ENCODE peak calls at places on chromosomes 4 and X, in nine cellular contexts. I, M, X, N, G, E, S, T and Y are unnamed samples.
A peak's percentile ranks its signal among the peaks of the same experiment; 100 is the strongest.

GRCh38 chr4:98659106-98659592 is 738 bp upstream of the TSPAN5 start:
- DNase-seq in I (no peak), E (no peak), S (no peak), N (no peak), G (no peak), T (peak; percentile 25), X (peak; percentile 35), M (peak; percentile 47), Y (no peak)

GRCh38 chrX:133850414-133850813 is 135.0 kb downstream of the GPC3 start:
- DNase-seq in N (no peak), T (no peak), I (no peak), S (no peak), X (no peak), G (no peak), E (no peak), M (no peak), Y (no peak)

GRCh38 chr4:6056976-6057766 is 38.9 kb upstream of the C4orf50 start:
- DNase-seq in G (no peak), E (no peak), T (no peak), X (no peak), N (no peak), S (peak; percentile 50), I (no peak), M (no peak), Y (no peak)

GRCh38 chr4:101597204-101597603 is 193.3 kb upstream of the BANK1 start:
- DNase-seq in M (no peak), I (peak; percentile 9), S (no peak), N (no peak), X (no peak), T (no peak), E (no peak), G (no peak), Y (no peak)

GRCh38 chr4:109015413-109015810 is 252.6 kb upstream of the ETNPPL start:
- DNase-seq in G (no peak), N (no peak), T (no peak), E (no peak), S (no peak), I (no peak), M (no peak), X (no peak), Y (no peak)

GRCh38 chr4:184165291-184165690 is 52.4 kb downstream of the ENPP6 start:
- DNase-seq in I (no peak), E (no peak), G (no peak), T (no peak), X (peak; percentile 6), N (no peak), S (no peak), M (no peak), Y (no peak)

GRCh38 chr4:71587995-71588394 is 195.9 kb downstream of the GC start:
- DNase-seq in G (no peak), T (no peak), S (no peak), M (no peak), E (no peak), I (no peak), X (no peak), N (no peak), Y (no peak)

GRCh38 chr4:83771113-83771705 is 235.3 kb downstream of the GPAT3 start:
- DNase-seq in S (peak; percentile 16), T (no peak), M (peak; percentile 65), G (no peak), E (no peak), X (peak; percentile 25), I (peak; percentile 19), N (peak; percentile 54), Y (no peak)

GRCh38 chrX:83510466-83511181 is 2.5 kb downstream of the POU3F4 start:
- DNase-seq in E (no peak), I (no peak), M (no peak), X (no peak), N (no peak), T (no peak), S (no peak), G (no peak), Y (no peak)

GRCh38 chr4:118729287-118730286 is 44.4 kb downstream of the METTL14 start:
- DNase-seq in E (no peak), T (no peak), I (no peak), S (no peak), M (peak; percentile 59), X (no peak), G (no peak), N (no peak), Y (no peak)

GRCh38 chrX:151984328-151984727 is 9.9 kb upstream of the GABRE start:
- DNase-seq in X (peak; percentile 84), G (no peak), E (no peak), I (no peak), N (no peak), S (no peak), T (no peak), M (peak; percentile 87), Y (peak; percentile 5)

GRCh38 chr4:36775544-36775943 is 469.0 kb upstream of the NWD2 start:
- DNase-seq in N (no peak), M (no peak), S (no peak), E (no peak), I (no peak), T (no peak), X (no peak), G (no peak), Y (no peak)

GRCh38 chr4:2572076-2572475 is 35.6 kb downstream of the FAM193A start:
- DNase-seq in T (no peak), I (no peak), X (no peak), S (no peak), M (no peak), N (no peak), E (no peak), G (no peak), Y (no peak)

GRCh38 chr4:123986268-123986798 is 589.7 kb downstream of the SPRY1 start:
- DNase-seq in E (no peak), T (peak; percentile 39), X (peak; percentile 76), N (no peak), I (no peak), M (peak; percentile 95), G (no peak), S (no peak), Y (no peak)

GRCh38 chrX:48938721-48939416 is 18.5 kb downstream of the OTUD5 start:
- DNase-seq in T (no peak), M (no peak), G (peak; percentile 79), S (no peak), I (peak; percentile 20), E (no peak), X (no peak), N (no peak), Y (no peak)

GRCh38 chrX:48934581-48935331 is 15.9 kb upstream of the PIM2 start:
- DNase-seq in X (no peak), N (no peak), I (no peak), S (no peak), G (no peak), M (no peak), T (no peak), E (no peak), Y (no peak)

GRCh38 chrX:48936429-48937064 is 17.7 kb upstream of the PIM2 start:
- DNase-seq in E (no peak), T (no peak), M (no peak), N (no peak), S (no peak), G (no peak), I (no peak), X (no peak), Y (no peak)

GRCh38 chrX:48939417-48940228 is 17.8 kb downstream of the OTUD5 start:
- DNase-seq in X (no peak), S (no peak), G (peak; percentile 61), M (no peak), E (no peak), I (no peak), T (no peak), N (no peak), Y (no peak)

GRCh38 chrX:48937065-48937907 is 18.5 kb upstream of the PIM2 start:
- DNase-seq in S (no peak), X (no peak), N (no peak), E (peak; percentile 51), G (peak; percentile 94), I (peak; percentile 90), M (peak; percentile 34), T (no peak), Y (no peak)
- TF ChIP-seq CTCF in S (no peak), X (no peak), N (no peak), E (no peak), G (peak; percentile 16), I (peak; percentile 50), M (no peak), T (no peak), Y (no peak)

GRCh38 chr4:8440491-8441311 is at the start of the genes ACOX3 and TRMT44:
- DNase-seq in E (peak; percentile 95), T (peak; percentile 89), N (peak; percentile 99), G (peak; percentile 91), X (peak; percentile 94), M (peak; percentile 96), S (peak; percentile 89), I (peak; percentile 93), Y (peak; percentile 97)
- TF ChIP-seq CTCF in E (no peak), T (peak; percentile 49), N (no peak), G (peak; percentile 11), X (no peak), M (no peak), S (peak; percentile 30), I (no peak), Y (no peak)

DNA sequence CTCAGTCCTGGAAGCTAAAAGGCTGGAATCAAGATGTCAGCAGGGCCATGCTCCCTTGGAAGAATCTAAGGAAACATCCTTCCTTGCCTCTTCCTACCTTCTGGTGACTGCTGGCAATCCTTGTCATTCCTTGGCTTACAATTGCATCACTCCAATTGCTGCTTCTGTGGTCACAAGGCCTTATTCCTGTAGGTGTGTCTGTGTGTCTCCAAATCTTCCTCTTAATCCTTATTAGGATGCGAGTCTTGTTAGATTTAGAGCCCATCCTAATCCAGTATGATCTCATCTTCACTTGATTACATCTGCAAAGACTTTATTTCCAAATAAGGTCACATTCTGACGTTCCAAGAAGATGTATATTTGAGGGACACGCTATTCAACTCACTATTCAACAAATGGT is 52.2 kb downstream of the SMIM20 start:
- DNase-seq in N (no peak), X (no peak), M (no peak), G (no peak), T (no peak), I (no peak), S (no peak), E (no peak), Y (no peak)
- TF ChIP-seq CTCF in N (no peak), X (no peak), M (no peak), G (no peak), T (no peak), I (no peak), S (no peak), E (no peak), Y (no peak)

GRCh38 chr4:11878241-11878640 is 449.5 kb upstream of the HS3ST1 start:
- DNase-seq in M (no peak), X (no peak), N (no peak), S (no peak), T (no peak), E (no peak), G (no peak), I (no peak), Y (no peak)

GRCh38 chr4:11876104-11876503 is 447.4 kb upstream of the HS3ST1 start:
- DNase-seq in T (no peak), N (no peak), I (no peak), E (no peak), S (no peak), X (no peak), M (no peak), G (no peak), Y (no peak)

DNA sequence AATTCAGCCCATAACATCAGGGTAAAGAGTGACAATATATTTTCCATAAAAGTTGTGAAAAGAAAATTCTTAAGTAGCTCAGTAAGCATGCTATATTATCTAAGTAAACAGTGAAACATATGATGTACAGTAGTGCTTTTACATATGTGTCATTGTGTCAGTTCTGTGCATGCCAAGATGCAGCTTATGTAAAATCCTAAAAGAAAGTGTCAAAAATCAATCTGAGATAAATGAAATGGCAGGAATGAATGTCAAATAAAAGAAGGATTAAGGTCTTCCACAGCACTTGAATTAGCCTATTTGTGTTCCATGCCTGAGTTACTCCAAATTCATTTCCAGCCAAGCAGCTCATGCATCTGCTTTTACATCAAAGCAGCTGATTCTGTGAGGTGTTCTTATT is 452.7 kb upstream of the HS3ST1 start:
- DNase-seq in S (no peak), E (no peak), T (no peak), I (no peak), G (no peak), M (no peak), X (no peak), N (no peak), Y (no peak)
- TF ChIP-seq CTCF in S (no peak), E (no peak), T (no peak), I (no peak), G (no peak), M (no peak), X (no peak), N (no peak), Y (no peak)